ENCODE peak calls at places on chromosomes 4 and X, in ten cellular contexts. X, U, B, J, I, E, W, D, V and G are unnamed samples.

GRCh38 chr4:51831133-51831532 is 11.8 kb upstream of the DCUN1D4 start:
- DNase-seq in X (peak; percentile 16), U (peak; percentile 57), B (peak; percentile 38), J (peak; percentile 43), I (peak; percentile 72), E (peak; percentile 23), W (peak; percentile 16), D (peak; percentile 63), V (peak; percentile 16), G (peak; percentile 81)

GRCh38 chrX:109936114-109936513 is 66.8 kb upstream of the TMEM164 start:
- DNase-seq in X (no peak), U (no peak), B (no peak), J (no peak), I (no peak), E (no peak), W (no peak), D (peak; percentile 28), V (no peak), G (no peak)

GRCh38 chr4:140130677-140131076 is 23.3 kb downstream of the MAML3 start:
- DNase-seq in X (no peak), U (no peak), B (no peak), J (no peak), I (no peak), E (no peak), W (no peak), D (peak; percentile 18), V (no peak), G (no peak)

GRCh38 chr4:88062843-88063242 is 55.4 kb downstream of the PKD2 start:
- DNase-seq in X (no peak), U (no peak), B (no peak), J (no peak), I (no peak), E (no peak), W (no peak), D (no peak), V (no peak), G (no peak)

GRCh38 chrX:102860235-102860634 is 76.8 kb upstream of the RAB40AL start:
- DNase-seq in X (no peak), U (no peak), B (no peak), J (no peak), I (no peak), E (no peak), W (no peak), D (no peak), V (no peak), G (no peak)

GRCh38 chrX:107825698-107826285 is at the start of gene MID2:
- DNase-seq in X (peak; percentile 17), U (peak; percentile 21), B (peak; percentile 77), J (peak; percentile 29), I (no peak), E (peak; percentile 50), W (no peak), D (peak; percentile 29), V (peak; percentile 10), G (peak; percentile 59)

GRCh38 chr4:25397305-25397704 is 20.2 kb downstream of the ANAPC4 start:
- DNase-seq in X (no peak), U (no peak), B (no peak), J (no peak), I (no peak), E (no peak), W (no peak), D (no peak), V (no peak), G (no peak)

GRCh38 chrX:108209006-108209554 is 117.5 kb downstream of the ATG4A start:
- DNase-seq in X (no peak), U (no peak), B (no peak), J (no peak), I (no peak), E (no peak), W (no peak), D (no peak), V (no peak), G (peak; percentile 19)

GRCh38 chrX:57821703-57822375 is 88.4 kb downstream of the ZXDA start:
- DNase-seq in X (peak; percentile 21), U (peak; percentile 18), B (peak; percentile 34), J (no peak), I (peak; percentile 52), E (peak; percentile 11), W (peak; percentile 22), D (peak; percentile 47), V (no peak), G (peak; percentile 54)

GRCh38 chrX:134619838-134620237 is 38.4 kb downstream of the PLAC1 start:
- DNase-seq in X (no peak), U (no peak), B (no peak), J (no peak), I (no peak), E (no peak), W (no peak), D (no peak), V (no peak), G (no peak)

GRCh38 chr4:155759372-155760252 is 791 bp downstream of the GUCY1B1 start:
- DNase-seq in X (peak; percentile 37), U (peak; percentile 42), B (peak; percentile 64), J (no peak), I (peak; percentile 1), E (peak; percentile 7), W (no peak), D (peak; percentile 57), V (no peak), G (peak; percentile 75)

GRCh38 chr4:5722328-5722727 is 11.3 kb downstream of the EVC start:
- DNase-seq in X (peak; percentile 66), U (no peak), B (no peak), J (no peak), I (no peak), E (no peak), W (no peak), D (peak; percentile 83), V (no peak), G (no peak)

GRCh38 chrX:14032383-14032782 is 2.7 kb upstream of the GEMIN8 start:
- DNase-seq in X (peak; percentile 43), U (peak; percentile 46), B (peak; percentile 34), J (peak; percentile 34), I (peak; percentile 70), E (peak; percentile 67), W (no peak), D (no peak), V (no peak), G (peak; percentile 57)

GRCh38 chr4:73839715-73840114 is 3.2 kb downstream of the CXCL6 start:
- DNase-seq in X (no peak), U (no peak), B (no peak), J (no peak), I (no peak), E (no peak), W (no peak), D (no peak), V (no peak), G (no peak)

GRCh38 chr4:113733685-113734084 is 27.9 kb downstream of the CAMK2D start:
- DNase-seq in X (no peak), U (no peak), B (no peak), J (no peak), I (no peak), E (no peak), W (no peak), D (no peak), V (no peak), G (no peak)

GRCh38 chr4:47465008-47465407 is 1.5 kb upstream of the COMMD8 start:
- DNase-seq in X (no peak), U (no peak), B (no peak), J (no peak), I (no peak), E (no peak), W (no peak), D (no peak), V (no peak), G (no peak)

GRCh38 chr4:100907465-100908454 is 389.9 kb upstream of the EMCN start:
- DNase-seq in X (no peak), U (peak; percentile 7), B (peak; percentile 6), J (no peak), I (no peak), E (no peak), W (no peak), D (peak; percentile 24), V (no peak), G (no peak)

GRCh38 chr4:1578968-1579833 is 104.9 kb downstream of the FAM53A start:
- DNase-seq in X (peak; percentile 87), U (peak; percentile 68), B (peak; percentile 73), J (peak; percentile 65), I (peak; percentile 78), E (no peak), W (no peak), D (peak; percentile 92), V (peak; percentile 52), G (peak; percentile 85)

GRCh38 chr4:60805500-60806313 is 394.4 kb upstream of the ADGRL3 start:
- DNase-seq in X (no peak), U (peak; percentile 36), B (peak; percentile 50), J (no peak), I (peak; percentile 1), E (peak; percentile 11), W (no peak), D (peak; percentile 14), V (no peak), G (peak; percentile 59)

GRCh38 chr4:113077611-113078010 is 28.2 kb downstream of the ANK2 start:
- DNase-seq in X (no peak), U (no peak), B (no peak), J (no peak), I (no peak), E (no peak), W (no peak), D (no peak), V (no peak), G (peak; percentile 79)

GRCh38 chr4:120948382-120948781 is 25.9 kb upstream of the PRDM5 start:
- DNase-seq in X (no peak), U (no peak), B (no peak), J (no peak), I (no peak), E (no peak), W (no peak), D (no peak), V (no peak), G (no peak)

GRCh38 chrX:150051096-150051495 is 112.8 kb upstream of the EOLA2 start:
- DNase-seq in X (no peak), U (no peak), B (no peak), J (no peak), I (no peak), E (no peak), W (no peak), D (no peak), V (no peak), G (no peak)

GRCh38 chrX:39418132-39418935 is 617.1 kb downstream of the MID1IP1 start:
- DNase-seq in X (no peak), U (no peak), B (no peak), J (no peak), I (no peak), E (no peak), W (no peak), D (no peak), V (no peak), G (no peak)

GRCh38 chr4:57905965-57906364 is 795.8 kb upstream of the IGFBP7 start:
- DNase-seq in X (no peak), U (no peak), B (no peak), J (no peak), I (no peak), E (no peak), W (no peak), D (no peak), V (no peak), G (no peak)

GRCh38 chrX:134369576-134369975 is 90.4 kb upstream of the HPRT1 start:
- DNase-seq in X (no peak), U (no peak), B (no peak), J (no peak), I (no peak), E (no peak), W (no peak), D (no peak), V (no peak), G (no peak)

GRCh38 chr4:80266902-80267380 is 477 bp downstream of the FGF5 start:
- DNase-seq in X (no peak), U (peak; percentile 31), B (peak; percentile 46), J (no peak), I (peak; percentile 65), E (no peak), W (no peak), D (peak; percentile 45), V (no peak), G (peak; percentile 50)

GRCh38 chr4:95077864-95078263 is 320.1 kb downstream of the BMPR1B start:
- DNase-seq in X (no peak), U (no peak), B (no peak), J (no peak), I (no peak), E (no peak), W (no peak), D (no peak), V (no peak), G (no peak)

GRCh38 chr4:60366661-60367060 is 833.5 kb upstream of the ADGRL3 start:
- DNase-seq in X (no peak), U (no peak), B (no peak), J (no peak), I (no peak), E (peak; percentile 3), W (no peak), D (no peak), V (no peak), G (peak; percentile 11)